ENCODE peak calls at places on chromosomes 5 and 9, in ten cellular contexts. C is heart right ventricle; M is cardiac fibroblast; E is foreskin fibroblast; V is right lobe of liver; D is PC-9; W is left ventricle myocardium inferior; O is naive thymus-derived CD4-positive, alpha-beta T cell; P is Peyer's patch; F is gastrocnemius medialis. J is an unnamed sample.

GRCh38 chr9:21709464-21710058 is 92.9 kb upstream of the MTAP start:
- DNase-seq in C (no peak), M (peak; percentile 66), E (peak; percentile 72), V (no peak), D (no peak), W (no peak), O (peak; percentile 56), P (no peak), F (no peak), J (peak; percentile 23)

GRCh38 chr5:3181641-3182040 is 414.0 kb upstream of the IRX1 start:
- DNase-seq in C (no peak), M (no peak), E (no peak), V (no peak), D (no peak), W (no peak), O (no peak), P (no peak), F (no peak), J (no peak)

GRCh38 chr9:131382850-131383729 is 10.8 kb upstream of the PRRC2B start:
- DNase-seq in C (no peak), M (peak; percentile 84), E (peak; percentile 91), V (no peak), D (peak; percentile 63), W (peak; percentile 46), O (no peak), P (no peak), F (peak; percentile 78), J (no peak)

GRCh38 chr5:180785151-180785781 is 17.3 kb downstream of the MGAT1 start:
- DNase-seq in C (no peak), M (peak; percentile 21), E (peak; percentile 81), V (no peak), D (no peak), W (no peak), O (no peak), P (peak; percentile 49), F (no peak), J (no peak)

GRCh38 chr9:14677396-14677795 is 15.8 kb downstream of the ZDHHC21 start:
- DNase-seq in C (no peak), M (no peak), E (no peak), V (no peak), D (no peak), W (no peak), O (no peak), P (no peak), F (no peak), J (no peak)

GRCh38 chr9:85536076-85536475 is 205.7 kb downstream of the AGTPBP1 start:
- DNase-seq in C (no peak), M (peak; percentile 98), E (peak; percentile 63), V (no peak), D (peak; percentile 20), W (peak; percentile 35), O (no peak), P (no peak), F (no peak), J (no peak)

GRCh38 chr5:179509845-179510244 is 40.5 kb upstream of the RUFY1 start:
- DNase-seq in C (no peak), M (no peak), E (no peak), V (no peak), D (no peak), W (no peak), O (no peak), P (no peak), F (no peak), J (no peak)

GRCh38 chr9:38011991-38012390 is 57.0 kb downstream of the SHB start:
- DNase-seq in C (no peak), M (no peak), E (no peak), V (no peak), D (no peak), W (no peak), O (no peak), P (no peak), F (no peak), J (no peak)

DNA sequence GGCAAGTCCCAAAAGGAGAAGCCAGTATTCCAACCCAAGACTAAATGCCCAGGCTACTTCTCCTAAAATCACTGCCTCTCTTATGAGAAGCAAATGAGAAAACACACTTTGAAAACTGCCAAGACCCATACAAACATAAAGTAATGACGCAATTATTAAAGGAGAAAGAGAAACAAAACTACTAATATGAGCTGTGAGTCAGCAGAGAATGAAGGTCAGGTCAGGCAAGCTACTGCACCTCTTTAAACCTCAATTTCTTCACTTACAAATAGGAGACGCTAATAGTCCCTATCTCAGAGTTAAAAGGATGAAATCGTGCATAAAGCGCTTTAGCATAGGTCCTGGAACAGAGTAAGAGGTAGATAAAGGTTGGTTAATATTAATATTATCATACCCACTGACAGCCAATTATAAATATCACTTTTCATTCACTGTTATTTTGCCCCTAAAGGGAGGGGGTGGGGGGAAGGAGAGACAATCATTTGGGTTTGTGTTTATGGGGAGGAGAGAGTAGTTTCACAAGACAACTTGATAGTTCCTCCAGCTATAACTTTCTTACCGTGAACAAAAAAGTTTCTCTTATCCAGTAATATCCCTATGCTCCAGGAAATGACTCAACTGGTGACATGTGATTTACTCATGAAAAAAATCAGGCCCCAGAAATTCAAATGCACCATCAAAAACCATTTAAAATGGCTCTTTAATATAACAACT is 3.6 kb downstream of the PSMB7 start:
- DNase-seq in C (no peak), M (peak; percentile 78), E (peak; percentile 80), V (no peak), D (no peak), W (no peak), O (no peak), P (no peak), F (no peak), J (no peak)
- H3K4me3 ChIP-seq in C (no peak overlapping the region), M (no peak overlapping the region), E (peak overlapping the region; percentile 8), V (no peak overlapping the region), D (peak overlapping the region; percentile 17), W (no peak overlapping the region), O (no peak overlapping the region), P (no peak overlapping the region), F (no peak overlapping the region), J (no peak overlapping the region)

GRCh38 chr5:159210306-159210722 is 961 bp upstream of the RNF145 start:
- DNase-seq in C (no peak), M (peak; percentile 22), E (peak; percentile 29), V (no peak), D (peak; percentile 30), W (no peak), O (no peak), P (no peak), F (no peak), J (no peak)

GRCh38 chr5:159211712-159212111 is 2.4 kb upstream of the RNF145 start:
- DNase-seq in C (no peak), M (no peak), E (no peak), V (no peak), D (no peak), W (no peak), O (no peak), P (no peak), F (no peak), J (no peak)

GRCh38 chr5:159212667-159213462 is 3.5 kb upstream of the RNF145 start:
- DNase-seq in C (no peak), M (no peak), E (no peak), V (no peak), D (no peak), W (no peak), O (no peak), P (no peak), F (no peak), J (no peak)

GRCh38 chr5:159209438-159210305 is at the start of gene RNF145:
- DNase-seq in C (peak; percentile 89), M (peak; percentile 89), E (peak; percentile 95), V (peak; percentile 90), D (peak; percentile 86), W (peak; percentile 88), O (peak; percentile 95), P (peak; percentile 88), F (peak; percentile 45), J (peak; percentile 93)

DNA sequence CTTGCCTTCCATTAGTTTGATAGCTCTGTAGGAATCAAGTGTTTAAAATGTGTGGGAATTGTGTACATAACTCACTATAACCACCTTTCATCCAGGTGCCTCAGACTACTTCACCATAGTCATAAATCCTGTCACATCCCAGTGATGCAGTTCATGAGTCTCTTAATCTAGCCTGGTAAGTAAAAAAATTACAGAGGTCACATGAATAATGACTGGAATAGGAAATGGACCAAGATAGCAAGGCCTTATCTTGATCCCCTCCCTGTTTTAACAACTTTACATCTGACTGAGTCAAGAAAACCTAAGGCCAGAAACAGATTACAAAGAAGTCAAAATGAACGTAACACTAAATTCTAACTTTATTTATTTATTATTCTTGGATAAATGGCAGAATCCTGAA is 1.5 kb upstream of the RNF145 start:
- DNase-seq in C (no peak), M (no peak), E (no peak), V (no peak), D (no peak), W (no peak), O (no peak), P (no peak), F (no peak), J (no peak)
- H3K4me3 ChIP-seq in C (no peak overlapping the region), M (no peak overlapping the region), E (no peak overlapping the region), V (no peak overlapping the region), D (no peak overlapping the region), W (no peak overlapping the region), O (no peak overlapping the region), P (no peak overlapping the region), F (no peak overlapping the region), J (no peak overlapping the region)

GRCh38 chr5:34043099-34043876 is at the start of gene C1QTNF3:
- DNase-seq in C (no peak), M (no peak), E (peak; percentile 7), V (no peak), D (no peak), W (no peak), O (no peak), P (no peak), F (no peak), J (no peak)
- H3K4me3 ChIP-seq in C (no peak within 1 kb of the TSS), M (no peak within 1 kb of the TSS), E (no peak within 1 kb of the TSS), V (no peak within 1 kb of the TSS), D (no peak within 1 kb of the TSS), W (no peak within 1 kb of the TSS), O (no peak within 1 kb of the TSS), P (no peak within 1 kb of the TSS), F (peak within 1 kb of the TSS; percentile 3), J (no peak within 1 kb of the TSS)

GRCh38 chr5:177359860-177360259 is 2.1 kb downstream of the RGS14 start:
- DNase-seq in C (no peak), M (no peak), E (no peak), V (peak; percentile 17), D (no peak), W (no peak), O (no peak), P (no peak), F (no peak), J (no peak)

GRCh38 chr5:177359451-177359851 is 1.7 kb downstream of the RGS14 start:
- DNase-seq in C (no peak), M (no peak), E (no peak), V (peak; percentile 62), D (no peak), W (no peak), O (no peak), P (no peak), F (no peak), J (no peak)

GRCh38 chr5:177356756-177357458 is 817 bp upstream of the RGS14 start:
- DNase-seq in C (no peak), M (no peak), E (no peak), V (no peak), D (no peak), W (no peak), O (no peak), P (no peak), F (no peak), J (no peak)

GRCh38 chr5:177357459-177358332 is at the start of gene RGS14:
- DNase-seq in C (peak; percentile 46), M (peak; percentile 53), E (no peak), V (peak; percentile 73), D (peak; percentile 44), W (peak; percentile 29), O (peak; percentile 90), P (no peak), F (no peak), J (peak; percentile 93)

DNA sequence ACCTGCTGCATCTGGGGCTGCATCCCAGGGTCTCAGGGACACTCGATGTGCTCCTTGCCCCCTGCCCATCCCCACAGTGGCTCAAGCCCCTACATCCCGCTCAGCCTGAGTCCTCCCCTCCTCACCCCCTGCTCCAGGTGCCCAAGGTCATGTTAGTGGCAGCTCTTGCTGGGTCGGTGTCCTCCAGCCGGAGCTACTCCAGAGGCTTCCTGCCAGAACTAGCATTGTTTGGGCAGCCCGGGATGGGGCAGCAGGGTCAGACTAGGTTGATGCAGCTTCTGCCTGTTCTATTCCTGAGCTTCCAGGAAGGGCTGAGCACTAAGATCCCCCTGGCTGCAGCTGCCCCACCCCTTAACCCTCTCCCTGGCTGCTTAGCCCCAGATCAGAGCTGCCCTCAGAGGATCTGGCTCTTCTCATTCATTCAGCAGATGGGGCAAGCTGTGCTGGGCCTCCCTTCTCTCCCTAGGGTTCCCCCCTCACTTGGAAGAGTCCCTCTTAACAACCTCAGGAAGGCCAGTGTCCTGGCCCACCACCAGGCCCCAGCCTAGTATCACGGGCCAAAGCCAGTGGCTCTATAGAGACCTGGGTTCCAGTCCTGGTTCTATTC is 712 bp downstream of the RGS14 start:
- DNase-seq in C (no peak), M (no peak), E (no peak), V (peak; percentile 91), D (no peak), W (no peak), O (no peak), P (no peak), F (no peak), J (no peak)
- H3K4me3 ChIP-seq in C (peak overlapping the region; percentile 38), M (no peak overlapping the region), E (no peak overlapping the region), V (peak overlapping the region; percentile 56), D (no peak overlapping the region), W (peak overlapping the region; percentile 45), O (peak overlapping the region; percentile 70), P (peak overlapping the region; percentile 53), F (peak overlapping the region; percentile 28), J (peak overlapping the region; percentile 78)

J was measured in CD4-positive, CD25-positive, alpha-beta regulatory T cell.